ENCODE peak calls at places on chromosomes 6 and 20, in ten cellular contexts. R is AG04450, T is transverse colon, Q is cardiac muscle cell, V is A549, H is tibial nerve, U is mesenchymal stem cell, W is RWPE1, D is left lung, J is heart right ventricle. G is an unnamed sample.

GRCh38 chr6:44339763-44340625 is 2.5 kb upstream of the SPATS1 start:
- DNase-seq in R (no peak), T (no peak), Q (no peak), V (no peak), H (no peak), U (peak), W (peak), D (no peak), J (no peak), G (no peak)

GRCh38 chr6:75852721-75853120 is 103.7 kb downstream of the MYO6 start:
- DNase-seq in R (no peak), T (no peak), Q (no peak), V (no peak), H (no peak), U (peak), W (no peak), D (no peak), J (no peak), G (no peak)

GRCh38 chr20:30168025-30168799 is 1089.3 kb upstream of the DEFB115 start:
- DNase-seq in R (no peak), T (no peak), Q (no peak), V (no peak), H (no peak), U (no peak), W (no peak), D (peak), J (peak), G (no peak)

GRCh38 chr6:137707590-137708360 is 159.3 kb upstream of the TNFAIP3 start:
- DNase-seq in R (peak), T (peak), Q (peak), V (peak), H (peak), U (peak), W (peak), D (no peak), J (peak), G (peak)

GRCh38 chr6:144248470-144249301 is 36.4 kb upstream of the UTRN start:
- DNase-seq in R (peak), T (no peak), Q (no peak), V (no peak), H (no peak), U (peak), W (no peak), D (no peak), J (no peak), G (no peak)

GRCh38 chr6:126112171-126112632 is 125.9 kb downstream of the TRMT11 start:
- DNase-seq in R (no peak), T (no peak), Q (peak), V (no peak), H (no peak), U (peak), W (no peak), D (no peak), J (no peak), G (no peak)

GRCh38 chr6:166437661-166438060 is 54.9 kb upstream of the MPC1 start:
- DNase-seq in R (no peak), T (no peak), Q (no peak), V (no peak), H (no peak), U (no peak), W (no peak), D (no peak), J (no peak), G (no peak)

GRCh38 chr6:127382413-127382812 is 39.0 kb upstream of the ECHDC1 start:
- DNase-seq in R (no peak), T (no peak), Q (no peak), V (no peak), H (no peak), U (no peak), W (no peak), D (no peak), J (no peak), G (no peak)

GRCh38 chr6:146968041-146968760 is 236.0 kb upstream of the STXBP5 start:
- DNase-seq in R (peak), T (no peak), Q (no peak), V (no peak), H (no peak), U (peak), W (peak), D (no peak), J (no peak), G (no peak)

GRCh38 chr6:56618050-56618449 is 24.6 kb downstream of the DST start:
- DNase-seq in R (no peak), T (no peak), Q (no peak), V (no peak), H (no peak), U (no peak), W (no peak), D (no peak), J (no peak), G (no peak)

GRCh38 chr6:5712349-5713215 is 294.1 kb downstream of the NRN1 start:
- DNase-seq in R (no peak), T (peak), Q (no peak), V (no peak), H (no peak), U (no peak), W (no peak), D (no peak), J (no peak), G (no peak)
- H3K27ac ChIP-seq in R (no peak), T (peak), Q (no peak), V (no peak), H (no peak), U (no peak), W (no peak), D (no peak), J (no peak), G (no peak)

DNA sequence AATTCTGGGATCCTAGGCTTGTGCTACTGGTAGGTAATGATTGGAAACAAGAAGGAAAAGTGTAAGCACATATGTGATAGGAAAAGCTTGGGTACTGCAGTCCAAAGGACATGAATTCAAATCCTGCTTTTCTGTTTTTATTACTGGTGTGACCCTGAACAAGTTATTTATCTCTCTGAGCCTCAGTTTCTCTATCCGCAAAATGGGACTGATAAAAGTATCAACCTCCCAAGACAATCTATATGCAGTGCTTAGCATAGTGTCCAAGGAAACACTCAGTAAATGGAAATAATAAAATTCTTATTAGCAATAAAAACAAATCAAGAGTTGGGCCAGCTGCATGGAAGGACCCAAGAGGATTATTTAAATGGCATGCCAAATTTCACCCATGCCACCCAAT is 108.5 kb downstream of the ZMYND8 start:
- DNase-seq in R (no peak), T (no peak), Q (no peak), V (no peak), H (no peak), U (no peak), W (no peak), D (no peak), J (no peak), G (no peak)
- H3K27ac ChIP-seq in R (no peak), T (no peak), Q (no peak), V (no peak), H (no peak), U (no peak), W (peak), D (no peak), J (no peak), G (no peak)

GRCh38 chr6:49639177-49639817 is 2.7 kb upstream of the RHAG start:
- DNase-seq in R (no peak), T (no peak), Q (no peak), V (no peak), H (no peak), U (no peak), W (no peak), D (no peak), J (no peak), G (no peak)

GRCh38 chr6:49634080-49634810 is 2.4 kb downstream of the RHAG start:
- DNase-seq in R (no peak), T (no peak), Q (no peak), V (no peak), H (no peak), U (no peak), W (no peak), D (no peak), J (no peak), G (no peak)

GRCh38 chr6:49636368-49637332 is at the start of gene RHAG:
- DNase-seq in R (no peak), T (no peak), Q (no peak), V (no peak), H (no peak), U (no peak), W (no peak), D (no peak), J (no peak), G (no peak)

GRCh38 chr6:49634811-49635159 is 1.9 kb downstream of the RHAG start:
- DNase-seq in R (no peak), T (no peak), Q (no peak), V (no peak), H (no peak), U (no peak), W (no peak), D (no peak), J (no peak), G (no peak)

DNA sequence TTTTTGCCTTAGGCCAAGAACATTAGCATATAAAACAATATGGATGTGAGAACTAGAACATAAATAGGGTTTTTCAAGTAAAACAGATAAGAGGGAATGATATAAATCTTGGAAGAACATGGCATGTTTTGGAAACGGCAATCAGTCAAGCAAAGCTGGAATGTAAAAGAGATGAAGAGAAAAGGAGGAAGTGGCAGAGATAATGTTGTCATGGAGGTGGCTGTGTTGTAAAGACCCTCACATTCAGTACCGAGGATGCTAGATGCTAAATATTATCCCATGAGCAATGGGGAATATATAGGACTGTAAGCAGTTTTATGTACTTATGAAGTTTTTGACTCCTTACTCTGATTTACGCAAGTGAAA is 677 bp upstream of the RHAG start:
- DNase-seq in R (no peak), T (no peak), Q (no peak), V (no peak), H (no peak), U (no peak), W (no peak), D (no peak), J (no peak), G (no peak)
- H3K27ac ChIP-seq in R (no peak), T (no peak), Q (no peak), V (no peak), H (no peak), U (no peak), W (no peak), D (no peak), J (no peak), G (no peak)

GRCh38 chr6:13694562-13694961 is 17.1 kb downstream of the RANBP9 start:
- DNase-seq in R (no peak), T (no peak), Q (no peak), V (no peak), H (no peak), U (no peak), W (no peak), D (no peak), J (no peak), G (no peak)

GRCh38 chr6:13697857-13698256 is 13.8 kb downstream of the RANBP9 start:
- DNase-seq in R (no peak), T (no peak), Q (no peak), V (no peak), H (no peak), U (no peak), W (no peak), D (no peak), J (no peak), G (no peak)

GRCh38 chr6:13698715-13699114 is 12.9 kb downstream of the RANBP9 start:
- DNase-seq in R (no peak), T (no peak), Q (no peak), V (no peak), H (no peak), U (no peak), W (no peak), D (no peak), J (no peak), G (no peak)

GRCh38 chr6:13696226-13696625 is 15.4 kb downstream of the RANBP9 start:
- DNase-seq in R (peak), T (no peak), Q (no peak), V (no peak), H (no peak), U (peak), W (no peak), D (no peak), J (no peak), G (no peak)

DNA sequence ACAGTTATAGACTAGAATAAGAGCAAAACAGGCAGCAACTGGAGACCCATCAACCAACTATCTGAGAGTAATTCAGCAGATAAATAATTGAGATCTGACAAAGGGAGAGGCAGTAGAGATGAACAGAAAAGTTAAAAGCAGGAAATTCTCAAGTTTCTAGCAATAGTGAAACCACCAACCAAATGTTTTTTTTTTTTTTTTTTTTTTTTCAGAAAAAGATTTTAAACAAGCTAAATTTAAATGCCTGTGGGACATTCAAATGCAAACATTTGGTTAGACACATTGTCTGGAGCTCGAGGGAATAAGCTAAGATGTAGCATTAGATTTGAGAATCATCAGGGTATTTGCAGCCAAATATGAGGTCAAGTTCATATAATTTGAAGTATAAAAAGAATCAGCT is 16.4 kb downstream of the RANBP9 start:
- DNase-seq in R (peak), T (no peak), Q (no peak), V (no peak), H (no peak), U (peak), W (no peak), D (no peak), J (no peak), G (no peak)
- H3K27ac ChIP-seq in R (peak), T (no peak), Q (no peak), V (no peak), H (no peak), U (no peak), W (no peak), D (no peak), J (no peak), G (no peak)

DNA sequence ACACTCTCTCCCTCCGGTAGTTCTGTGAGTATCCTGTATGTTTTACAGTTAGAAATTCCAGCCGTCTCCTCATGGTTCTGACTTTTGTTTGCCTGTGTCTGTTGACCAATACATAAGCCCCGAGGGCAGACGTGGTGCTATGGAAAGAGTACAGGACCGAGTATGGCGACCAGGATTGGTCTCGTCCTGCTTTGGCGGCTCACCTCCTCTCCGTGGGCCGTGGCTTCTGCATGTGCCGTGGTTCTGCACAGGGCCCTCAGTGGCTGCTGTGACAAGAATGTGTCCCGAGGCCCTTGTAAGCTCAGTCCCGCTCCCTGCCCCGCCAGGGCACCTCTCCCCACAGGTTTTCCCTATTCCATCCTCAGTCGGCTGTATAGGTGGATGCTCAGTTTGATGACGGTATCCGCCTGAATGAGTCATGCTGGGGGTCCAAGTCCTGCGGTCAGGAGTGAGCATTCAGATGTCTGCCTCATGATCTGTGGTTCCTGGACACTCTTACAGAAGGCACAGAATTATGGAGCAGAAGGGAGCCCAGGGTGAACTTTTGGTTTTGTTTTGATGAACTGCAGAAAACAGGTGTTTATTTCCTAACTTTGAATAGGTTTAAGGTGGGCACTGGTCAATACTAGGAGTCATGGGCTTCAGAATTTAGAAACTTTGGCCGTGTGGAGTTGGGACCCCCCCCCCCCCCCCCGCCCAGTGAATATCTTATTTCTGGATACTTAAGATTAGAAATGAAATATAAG is 1.2 kb downstream of the ARFGAP1 start:
- DNase-seq in R (peak), T (no peak), Q (no peak), V (peak), H (no peak), U (peak), W (peak), D (peak), J (no peak), G (no peak)
- H3K27ac ChIP-seq in R (peak), T (peak), Q (no peak), V (peak), H (peak), U (peak), W (peak), D (no peak), J (peak), G (no peak)

DNA sequence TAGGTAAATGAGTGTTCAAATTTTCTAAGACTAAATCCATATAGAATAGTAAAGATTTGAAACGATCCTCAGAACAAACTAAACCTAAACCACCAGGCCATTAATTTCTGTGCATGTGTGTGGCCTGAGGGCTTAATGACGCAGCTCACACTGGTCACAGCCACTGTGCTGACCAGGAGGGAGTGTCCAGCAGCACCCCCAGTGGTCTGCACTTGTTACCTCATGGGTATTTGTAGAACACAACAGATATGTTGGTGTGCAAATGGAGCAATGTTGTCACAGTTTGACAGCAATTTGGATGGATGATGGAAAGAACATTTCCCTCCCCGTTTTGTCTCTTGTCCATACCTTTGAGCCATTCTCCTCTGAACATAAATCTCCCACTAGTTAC is 122.4 kb upstream of the EXOC2 start:
- DNase-seq in R (no peak), T (no peak), Q (peak), V (no peak), H (no peak), U (no peak), W (no peak), D (no peak), J (no peak), G (no peak)
- H3K27ac ChIP-seq in R (no peak), T (no peak), Q (no peak), V (no peak), H (no peak), U (no peak), W (no peak), D (no peak), J (no peak), G (no peak)

GRCh38 chr20:33791959-33792597 is 19.1 kb upstream of the CHMP4B start:
- DNase-seq in R (no peak), T (peak), Q (peak), V (peak), H (no peak), U (peak), W (peak), D (peak), J (peak), G (no peak)
- H3K27ac ChIP-seq in R (no peak), T (peak), Q (no peak), V (no peak), H (no peak), U (no peak), W (peak), D (no peak), J (peak), G (no peak)

GRCh38 chr20:60113024-60113724 is 155.0 kb downstream of the CDH26 start:
- DNase-seq in R (no peak), T (no peak), Q (no peak), V (no peak), H (no peak), U (no peak), W (no peak), D (peak), J (no peak), G (no peak)
- H3K27ac ChIP-seq in R (no peak), T (no peak), Q (no peak), V (no peak), H (no peak), U (no peak), W (no peak), D (no peak), J (no peak), G (no peak)

GRCh38 chr6:167550936-167551633 is 226.2 kb downstream of the TTLL2 start:
- DNase-seq in R (no peak), T (peak), Q (no peak), V (no peak), H (peak), U (no peak), W (no peak), D (peak), J (peak), G (peak)
- H3K27ac ChIP-seq in R (no peak), T (peak), Q (no peak), V (no peak), H (peak), U (no peak), W (no peak), D (peak), J (peak), G (no peak)